ENCODE peak calls at places on chromosomes 16 and 17, in nine cellular contexts. A, Y, Q, O, F, S, T, W and G are unnamed samples.
A peak's percentile ranks its signal among the peaks of the same experiment; 100 is the strongest.

GRCh38 chr17:69723316-69723715 is 308.8 kb downstream of the MAP2K6 start:
- DNase-seq in F (no peak), S (no peak), W (no peak), Y (no peak), T (no peak), Q (no peak), O (no peak), A (no peak), G (no peak)

GRCh38 chr17:16425698-16426659 is 10.6 kb downstream of the TRPV2 start:
- DNase-seq in T (no peak), A (no peak), Q (peak; percentile 93), Y (no peak), O (no peak), S (no peak), W (no peak), F (no peak), G (no peak)

GRCh38 chr17:40552806-40553693 is 12.2 kb downstream of the CCR7 start:
- DNase-seq in W (no peak), S (no peak), Y (no peak), Q (no peak), O (peak; percentile 63), F (no peak), A (no peak), T (no peak), G (no peak)

GRCh38 chr16:74522160-74522559 is 84.8 kb downstream of the GLG1 start:
- DNase-seq in T (no peak), Q (no peak), F (no peak), O (no peak), S (no peak), Y (no peak), A (no peak), W (peak; percentile 16), G (no peak)

GRCh38 chr16:27320261-27321012 is 6.7 kb downstream of the IL4R start:
- DNase-seq in F (no peak), Q (no peak), T (no peak), A (no peak), Y (no peak), O (no peak), S (no peak), W (no peak), G (no peak)

GRCh38 chr17:76076100-76076764 is 1.7 kb downstream of the GALR2 start:
- DNase-seq in W (no peak), T (peak; percentile 33), Q (no peak), S (no peak), F (no peak), A (no peak), Y (no peak), O (no peak), G (no peak)

GRCh38 chr17:81244358-81245023 is 5.4 kb downstream of the NDUFAF8 start:
- DNase-seq in A (no peak), W (no peak), F (no peak), T (no peak), Y (no peak), Q (no peak), O (no peak), S (no peak), G (no peak)

GRCh38 chr16:75380870-75381269 is 52.4 kb downstream of the CFDP1 start:
- DNase-seq in A (no peak), T (no peak), Q (no peak), Y (no peak), O (no peak), F (no peak), S (peak; percentile 12), W (peak; percentile 79), G (no peak)

GRCh38 chr16:87198881-87199280 is 118.3 kb downstream of the C16orf95 start:
- DNase-seq in W (no peak), Q (no peak), T (no peak), A (no peak), Y (no peak), F (no peak), S (no peak), O (no peak), G (no peak)

GRCh38 chr17:45222273-45222993 is 748 bp downstream of the FMNL1 start:
- DNase-seq in F (no peak), T (peak; percentile 57), Y (no peak), W (no peak), S (no peak), A (no peak), O (no peak), Q (no peak), G (no peak)

GRCh38 chr17:45220079-45220478 is 1.6 kb upstream of the FMNL1 start:
- DNase-seq in F (no peak), Y (no peak), W (no peak), Q (no peak), S (no peak), T (no peak), A (no peak), O (no peak), G (no peak)

GRCh38 chr17:45222994-45223540 is 1.4 kb downstream of the FMNL1 start:
- DNase-seq in A (no peak), T (no peak), W (no peak), Y (no peak), Q (no peak), O (no peak), S (no peak), F (no peak), G (no peak)

GRCh38 chr17:45221997-45222272 is 250 bp downstream of the FMNL1 start:
- DNase-seq in F (no peak), A (no peak), W (no peak), Y (no peak), T (no peak), S (no peak), Q (no peak), O (no peak), G (no peak)

DNA sequence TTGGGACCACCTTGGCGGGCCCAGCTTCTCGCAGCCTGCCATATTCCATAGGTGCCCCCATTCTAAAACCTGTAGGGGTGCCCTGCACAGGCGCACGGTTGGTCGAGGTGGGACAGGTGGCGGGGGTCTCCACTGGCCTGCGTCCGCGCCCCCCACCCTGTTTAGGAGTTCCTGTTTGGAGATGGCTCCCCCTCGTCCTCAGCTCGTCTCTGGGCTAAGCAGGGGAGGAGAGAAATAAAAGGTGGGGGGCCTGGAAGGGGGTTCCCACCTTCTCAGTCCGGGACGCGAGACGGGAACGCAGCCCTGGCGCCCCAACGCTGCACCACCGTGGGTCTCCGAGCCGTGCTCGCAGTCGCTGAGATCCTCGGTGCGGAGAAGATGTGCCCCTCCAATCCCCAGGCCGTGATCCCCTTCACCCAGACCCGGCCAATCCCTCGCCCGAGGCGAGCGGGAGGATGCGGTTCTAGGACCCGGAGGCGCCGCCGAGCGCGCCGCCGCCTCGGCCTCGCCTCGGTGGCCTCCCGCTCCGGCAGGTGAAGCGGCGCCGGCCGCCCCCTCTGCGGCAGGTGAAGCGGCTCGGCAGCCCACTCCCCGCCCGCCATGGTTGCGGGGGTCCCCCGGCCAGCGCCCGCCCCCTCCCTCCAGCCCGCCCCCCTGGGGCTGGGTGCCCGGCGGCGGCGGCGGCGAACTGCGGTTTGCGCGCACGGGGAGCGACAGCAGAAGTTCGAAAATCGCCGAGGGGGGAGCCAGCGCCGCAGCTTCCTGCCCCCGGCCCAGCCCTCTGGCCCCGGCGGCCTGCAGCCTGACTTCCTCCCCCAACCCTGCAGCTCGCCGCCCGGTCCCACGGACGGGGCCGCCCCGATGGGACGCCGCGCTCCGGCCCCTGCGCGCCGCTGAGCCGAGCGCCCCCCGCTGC is at the start of gene FMNL1:
- DNase-seq in A (peak; percentile 75), O (peak; percentile 70), F (no peak), S (peak; percentile 35), Y (peak; percentile 76), Q (peak; percentile 59), T (peak; percentile 59), W (no peak), G (no peak)
- H3K27ac ChIP-seq in A (peak within 1 kb of the TSS; percentile 84), O (peak within 1 kb of the TSS; percentile 3), F (peak within 1 kb of the TSS; percentile 97), S (no peak within 1 kb of the TSS), Y (peak within 1 kb of the TSS; percentile 72), Q (peak within 1 kb of the TSS; percentile 51), T (peak within 1 kb of the TSS; percentile 96), W (no peak within 1 kb of the TSS), G (peak within 1 kb of the TSS; percentile 90)

GRCh38 chr16:81464279-81464678 is 19.7 kb downstream of the CMIP start:
- DNase-seq in F (no peak), A (no peak), S (no peak), T (no peak), O (no peak), Y (no peak), Q (no peak), W (no peak), G (no peak)
- H3K4me1 ChIP-seq in F (peaks cover 86% of the 10 kb centered on the region), A (peaks cover 7% of the 10 kb centered on the region), S (no peaks in the 10 kb centered on the region), T (peaks cover 14% of the 10 kb centered on the region), O (no peaks in the 10 kb centered on the region), Y (peaks cover 45% of the 10 kb centered on the region), Q (peaks cover 35% of the 10 kb centered on the region), W (peaks cover 2% of the 10 kb centered on the region), G (peaks cover 17% of the 10 kb centered on the region)

GRCh38 chr17:47906443-47906842 is 10.4 kb downstream of the SP2 start:
- DNase-seq in Q (no peak), F (no peak), W (no peak), A (no peak), S (no peak), Y (no peak), T (no peak), O (no peak), G (no peak)
- H3K27ac ChIP-seq in Q (no peak overlapping the region), F (no peak overlapping the region), W (no peak overlapping the region), A (peak overlapping the region; percentile 88), S (no peak overlapping the region), Y (peak overlapping the region; percentile 99), T (no peak overlapping the region), O (peak overlapping the region; percentile 92), G (no peak overlapping the region)

GRCh38 chr17:82780981-82781893 is 29.4 kb downstream of the TBCD start:
- DNase-seq in W (no peak), Q (no peak), O (no peak), A (no peak), Y (no peak), F (no peak), T (no peak), S (no peak), G (no peak)
- H3K4me1 ChIP-seq in W (peaks cover 4% of the 10 kb centered on the region), Q (no peaks in the 10 kb centered on the region), O (no peaks in the 10 kb centered on the region), A (peaks cover 4% of the 10 kb centered on the region), Y (peaks cover 14% of the 10 kb centered on the region), F (no peaks in the 10 kb centered on the region), T (peaks cover 1% of the 10 kb centered on the region), S (peaks cover 4% of the 10 kb centered on the region), G (no peaks in the 10 kb centered on the region)

GRCh38 chr17:28717578-28718316 is at the start of gene RAB34:
- DNase-seq in W (peak; percentile 89), O (peak; percentile 92), Y (peak; percentile 72), T (peak; percentile 18), A (peak; percentile 56), F (peak; percentile 90), Q (peak; percentile 48), S (peak; percentile 80), G (no peak)

GRCh38 chr17:28718990-28719433 is 773 bp upstream of the RPL23A start:
- DNase-seq in T (no peak), O (no peak), Y (no peak), Q (no peak), S (no peak), W (no peak), F (no peak), A (no peak), G (no peak)

GRCh38 chr17:28718317-28718672 is 627 bp upstream of the RAB34 start:
- DNase-seq in F (no peak), T (no peak), Q (no peak), Y (no peak), W (no peak), O (no peak), A (no peak), S (no peak), G (no peak)

GRCh38 chr17:28722413-28723158 is 2.8 kb downstream of the RPL23A start:
- DNase-seq in Q (no peak), O (no peak), W (no peak), Y (no peak), A (no peak), S (no peak), T (no peak), F (no peak), G (no peak)

GRCh38 chr17:28720247-28720996 is 637 bp downstream of the RPL23A start:
- DNase-seq in T (no peak), Q (no peak), A (no peak), W (no peak), F (no peak), Y (no peak), O (no peak), S (no peak), G (no peak)
- H3K27ac ChIP-seq in T (peak overlapping the region; percentile 82), Q (peak overlapping the region; percentile 77), A (peak overlapping the region; percentile 90), W (peak overlapping the region; percentile 82), F (peak overlapping the region; percentile 96), Y (peak overlapping the region; percentile 86), O (peak overlapping the region; percentile 98), S (peak overlapping the region; percentile 75), G (peak overlapping the region; percentile 58)